ENCODE peak calls at places on chromosomes 4 and X, in five cellular contexts. E, K, R, P and T are unnamed samples.

GRCh38 chr4:16443504-16444088 is 217.3 kb upstream of the TAPT1 start:
- DNase-seq in E (peak; percentile 26), R (peak; percentile 41), P (no peak), K (peak; percentile 52), T (no peak)

GRCh38 chr4:43757147-43757546 is 691.5 kb downstream of the KCTD8 start:
- DNase-seq in E (no peak), R (no peak), K (no peak), P (peak; percentile 7), T (peak; percentile 34)

GRCh38 chr4:16139066-16139945 is 55.5 kb upstream of the PROM1 start:
- DNase-seq in R (no peak), E (no peak), P (no peak), K (no peak), T (no peak)

GRCh38 chrX:42755820-42756219 is 22.1 kb downstream of the PPP1R2C start:
- DNase-seq in K (peak; percentile 42), R (peak; percentile 43), E (no peak), P (no peak), T (no peak)

GRCh38 chr4:72919937-72920336 is 149.6 kb downstream of the COX18 start:
- DNase-seq in E (no peak), K (no peak), R (peak; percentile 2), P (no peak), T (no peak)

GRCh38 chrX:108447303-108447702 is 7.7 kb downstream of the COL4A5 start:
- DNase-seq in E (no peak), R (peak; percentile 35), P (no peak), K (peak; percentile 16), T (no peak)

GRCh38 chr4:13990596-13991589 is 363.4 kb upstream of the BOD1L1 start:
- DNase-seq in K (peak; percentile 25), P (no peak), R (peak; percentile 45), E (no peak), T (no peak)

GRCh38 chr4:87144346-87144745 is 76.1 kb downstream of the KLHL8 start:
- DNase-seq in R (no peak), P (no peak), K (no peak), E (no peak), T (no peak)

GRCh38 chr4:74628808-74629616 is 165.3 kb downstream of the BTC start:
- DNase-seq in E (no peak), P (no peak), K (peak; percentile 26), R (peak; percentile 73), T (no peak)

GRCh38 chr4:71538528-71538927 is 199.7 kb downstream of the SLC4A4 start:
- DNase-seq in E (no peak), K (no peak), P (no peak), R (peak; percentile 13), T (no peak)

GRCh38 chr4:78747328-78747946 is 28.7 kb upstream of the BMP2K start:
- DNase-seq in K (peak; percentile 92), R (no peak), P (no peak), E (no peak), T (no peak)

GRCh38 chr4:22324422-22324821 is 191.4 kb downstream of the ADGRA3 start:
- DNase-seq in E (no peak), K (no peak), P (no peak), R (no peak), T (no peak)

GRCh38 chrX:135484636-135485289 is 35.7 kb upstream of the INTS6L start:
- DNase-seq in K (peak; percentile 57), P (no peak), R (peak; percentile 45), E (no peak), T (no peak)

GRCh38 chrX:37958493-37959211 is 47.7 kb upstream of the SYTL5 start:
- DNase-seq in E (no peak), P (no peak), R (peak; percentile 6), K (peak; percentile 1), T (no peak)

GRCh38 chr4:5142726-5143125 is 91.4 kb downstream of the STK32B start:
- DNase-seq in K (peak; percentile 66), E (peak; percentile 14), R (peak; percentile 47), P (no peak), T (peak; percentile 57)

GRCh38 chr4:66590488-66591215 is 920.4 kb upstream of the EPHA5 start:
- DNase-seq in P (no peak), E (no peak), K (peak; percentile 3), R (no peak), T (no peak)

GRCh38 chr4:122481766-122482405 is 25.4 kb upstream of the IL2 start:
- DNase-seq in E (no peak), K (no peak), R (peak; percentile 24), P (no peak), T (no peak)

GRCh38 chr4:37454263-37454800 is 209.8 kb downstream of the NWD2 start:
- DNase-seq in P (no peak), E (no peak), R (no peak), K (no peak), T (no peak)
- H2BK5ac ChIP-seq in P (no peak overlapping the region), E (no peak overlapping the region), R (no peak overlapping the region), K (no peak overlapping the region), T (no peak overlapping the region)

GRCh38 chr4:130812117-130812765 is 1716.3 kb downstream of the C4orf33 start:
- DNase-seq in R (no peak), P (no peak), K (no peak), E (no peak), T (no peak)
- H2AFZ ChIP-seq in R (no peak overlapping the region), P (peak overlapping the region; percentile 22), K (no peak overlapping the region), E (peak overlapping the region; percentile 19), T (no peak overlapping the region)

GRCh38 chr4:31290836-31291235 is 570.7 kb downstream of the PCDH7 start:
- DNase-seq in R (no peak), K (no peak), P (peak; percentile 3), E (no peak), T (peak; percentile 63)
- H2BK15ac ChIP-seq in R (no peak overlapping the region), K (no peak overlapping the region), P (no peak overlapping the region), E (no peak overlapping the region), T (no peak overlapping the region)

DNA sequence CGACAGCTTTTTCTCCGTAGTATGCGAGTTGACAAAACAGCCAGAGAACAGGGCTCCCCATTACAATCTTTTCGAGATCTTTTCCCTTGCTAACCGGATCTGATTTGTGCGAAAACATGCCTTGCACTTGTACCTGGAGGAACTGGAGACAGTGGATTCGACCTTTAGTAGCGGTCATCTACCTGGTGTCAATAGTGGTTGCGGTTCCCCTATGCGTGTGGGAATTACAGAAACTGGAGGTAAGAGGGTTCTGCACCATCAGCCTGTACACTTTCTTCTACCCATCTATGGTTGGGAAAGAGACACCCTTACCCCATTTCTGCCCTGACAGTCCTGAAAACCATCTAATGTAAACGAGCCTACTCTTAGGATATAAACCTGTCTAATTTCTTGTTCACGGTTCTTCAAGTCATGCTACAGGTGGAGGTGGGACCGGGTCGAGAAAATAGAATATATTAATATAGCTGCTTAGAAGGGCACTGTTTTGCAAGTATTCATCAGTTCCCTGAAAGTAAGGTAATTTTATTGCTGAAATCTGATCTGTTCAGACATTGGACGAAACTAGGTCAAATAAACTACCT is 734 bp downstream of the TMEM184C start:
- DNase-seq in E (no peak), R (no peak), K (no peak), P (no peak), T (no peak)
- H2BK5ac ChIP-seq in E (no peak overlapping the region), R (no peak overlapping the region), K (peak overlapping the region; percentile 65), P (peak overlapping the region; percentile 73), T (no peak overlapping the region)